ENCODE peak calls at places on chromosome 19, in five cellular contexts. L, V, D, Q and S are unnamed samples.

GRCh38 chr19:16764280-16764679 is 44.6 kb downstream of the NWD1 start:
- DNase-seq in D (no peak), Q (no peak), V (no peak), L (no peak), S (no peak)

GRCh38 chr19:2982983-2983350 is 5.6 kb downstream of the TLE6 start:
- DNase-seq in L (peak), D (no peak), Q (peak), V (no peak), S (peak)

GRCh38 chr19:33192010-33192409 is 2.1 kb upstream of the LRP3 start:
- DNase-seq in V (no peak), L (no peak), D (no peak), Q (no peak), S (no peak)

GRCh38 chr19:2059422-2060201 is 8.6 kb upstream of the MKNK2 start:
- DNase-seq in D (no peak), Q (peak), L (peak), V (no peak), S (peak)

GRCh38 chr19:31831421-31831820 is 482.2 kb upstream of the TSHZ3 start:
- DNase-seq in V (no peak), Q (no peak), L (no peak), D (no peak), S (no peak)

GRCh38 chr19:2503521-2504109 is 27.7 kb downstream of the GADD45B start:
- DNase-seq in V (peak), D (no peak), Q (peak), L (no peak), S (no peak)

GRCh38 chr19:14182481-14182880 is 23.5 kb downstream of the ADGRL1 start:
- DNase-seq in Q (no peak), V (no peak), L (no peak), D (no peak), S (no peak)

GRCh38 chr19:16861875-16862274 is 26.9 kb upstream of the F2RL3 start:
- DNase-seq in Q (no peak), D (no peak), L (no peak), V (no peak), S (no peak)

GRCh38 chr19:7655581-7655980 is 13.3 kb upstream of the RETN start:
- DNase-seq in Q (no peak), D (no peak), L (no peak), V (no peak), S (no peak)